ENCODE peak calls at places on chromosomes 11 and 22, in eight cellular contexts. H is ovary, P is stomach, D is lower lobe of right lung, W is keratinocyte, L is mucosa of descending colon, U is left ventricle myocardium inferior, T is GM12864. R is an unnamed sample.

GRCh38 chr11:132349806-132350733 is 979.7 kb downstream of the NTM start:
- DNase-seq in H (no peak), P (no peak), D (no peak), W (no peak), L (no peak), U (no peak), T (no peak), R (peak)

GRCh38 chr22:39092111-39092867 is 4.8 kb upstream of the APOBEC3H start:
- DNase-seq in H (no peak), P (no peak), D (peak), W (no peak), L (no peak), U (no peak), T (no peak), R (no peak)

GRCh38 chr11:61598886-61599868 is 18.3 kb upstream of the SYT7 start:
- DNase-seq in H (no peak), P (no peak), D (no peak), W (no peak), L (no peak), U (peak), T (no peak), R (peak)

GRCh38 chr11:112412383-112412782 is 151.7 kb upstream of the PLET1 start:
- DNase-seq in H (no peak), P (no peak), D (no peak), W (no peak), L (no peak), U (no peak), T (no peak), R (no peak)

GRCh38 chr11:122910775-122911174 is 28.2 kb downstream of the JHY start:
- DNase-seq in H (no peak), P (no peak), D (no peak), W (no peak), L (no peak), U (no peak), T (no peak), R (peak)

GRCh38 chr22:46681010-46681409 is 57.0 kb downstream of the CERK start:
- DNase-seq in H (no peak), P (no peak), D (no peak), W (no peak), L (no peak), U (no peak), T (no peak), R (no peak)

GRCh38 chr11:71563401-71563800 is 2.0 kb upstream of the KRTAP5-10 start:
- DNase-seq in H (no peak), P (no peak), D (no peak), W (no peak), L (peak), U (no peak), T (no peak), R (peak)

GRCh38 chr11:83819936-83820549 is 533.9 kb upstream of the CCDC90B start:
- DNase-seq in H (no peak), P (no peak), D (no peak), W (no peak), L (peak), U (no peak), T (no peak), R (peak)

GRCh38 chr11:133950874-133951483 is 5.8 kb downstream of the IGSF9B start:
- DNase-seq in H (no peak), P (no peak), D (no peak), W (no peak), L (no peak), U (peak), T (no peak), R (no peak)

GRCh38 chr11:116519499-116519898 is 253.3 kb downstream of the BUD13 start:
- DNase-seq in H (no peak), P (peak), D (no peak), W (no peak), L (no peak), U (no peak), T (peak), R (no peak)

GRCh38 chr11:126063510-126063858 is 818 bp upstream of the CDON start:
- DNase-seq in H (no peak), P (no peak), D (no peak), W (no peak), L (no peak), U (no peak), T (no peak), R (no peak)

GRCh38 chr22:24894220-24894975 is 52.1 kb downstream of the LHFPL7 start:
- DNase-seq in H (peak), P (peak), D (peak), W (peak), L (peak), U (peak), T (no peak), R (peak)

GRCh38 chr11:60251485-60252207 is 8.7 kb upstream of the MS4A4E start:
- DNase-seq in H (no peak), P (no peak), D (no peak), W (no peak), L (no peak), U (no peak), T (no peak), R (no peak)

GRCh38 chr11:13216019-13217006 is 61.3 kb upstream of the BMAL1 start:
- DNase-seq in H (no peak), P (no peak), D (no peak), W (no peak), L (no peak), U (no peak), T (no peak), R (peak)

GRCh38 chr11:35387341-35387982 is 31.9 kb downstream of the SLC1A2 start:
- DNase-seq in H (no peak), P (no peak), D (no peak), W (no peak), L (no peak), U (no peak), T (no peak), R (peak)

GRCh38 chr22:32723632-32724031 is 77.9 kb upstream of the TIMP3 start:
- DNase-seq in H (no peak), P (peak), D (peak), W (peak), L (peak), U (peak), T (peak), R (peak)

GRCh38 chr11:29260939-29261705 is 755.7 kb downstream of the KCNA4 start:
- DNase-seq in H (no peak), P (no peak), D (no peak), W (no peak), L (no peak), U (no peak), T (no peak), R (peak)

GRCh38 chr11:8871283-8871775 is 39.7 kb upstream of the AKIP1 start:
- DNase-seq in H (peak), P (peak), D (peak), W (no peak), L (peak), U (peak), T (no peak), R (peak)

GRCh38 chr11:27309064-27309463 is 54.0 kb downstream of the CCDC34 start:
- DNase-seq in H (no peak), P (no peak), D (no peak), W (no peak), L (no peak), U (no peak), T (no peak), R (peak)

GRCh38 chr11:27307232-27307631 is 55.8 kb downstream of the CCDC34 start:
- DNase-seq in H (no peak), P (no peak), D (no peak), W (no peak), L (no peak), U (no peak), T (no peak), R (no peak)

GRCh38 chr11:27304514-27304913 is 58.5 kb downstream of the CCDC34 start:
- DNase-seq in H (no peak), P (no peak), D (no peak), W (no peak), L (no peak), U (no peak), T (no peak), R (no peak)

GRCh38 chr11:27303903-27304302 is 59.1 kb downstream of the CCDC34 start:
- DNase-seq in H (no peak), P (no peak), D (no peak), W (no peak), L (no peak), U (no peak), T (no peak), R (no peak)

GRCh38 chr11:27305751-27306150 is 57.3 kb downstream of the CCDC34 start:
- DNase-seq in H (no peak), P (no peak), D (no peak), W (no peak), L (no peak), U (no peak), T (no peak), R (no peak)
- TF ChIP-seq CTCF in H (no peak), P (no peak), D (no peak), W (no peak), L (no peak), U (no peak), T (no peak), R (no peak)

GRCh38 chr11:45436118-45436517 is 150.0 kb upstream of the SYT13 start:
- DNase-seq in H (no peak), P (no peak), D (no peak), W (no peak), L (no peak), U (no peak), T (no peak), R (no peak)
- H3K4me3 ChIP-seq in H (no peak), P (no peak), D (no peak), W (no peak), L (no peak), U (no peak), T (no peak), R (no peak)

DNA sequence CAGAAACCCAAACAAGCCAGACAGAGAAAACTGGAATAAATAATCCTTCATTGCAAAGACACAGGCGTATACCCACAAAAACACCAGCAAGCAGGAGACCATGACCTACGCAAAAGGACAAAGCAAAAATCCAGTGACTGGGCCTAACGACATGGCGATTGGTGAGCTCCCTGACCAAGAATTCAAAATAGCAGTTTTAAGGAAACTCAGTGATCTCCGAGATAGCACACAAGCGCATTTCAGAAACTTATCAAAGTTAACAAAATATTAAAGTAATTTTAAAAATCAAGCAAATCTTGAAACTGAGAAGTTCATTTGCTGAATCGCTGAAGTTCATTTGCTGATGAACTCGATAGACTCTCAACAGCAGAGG is 27.6 kb downstream of the DBX1 start:
- DNase-seq in H (no peak), P (no peak), D (no peak), W (no peak), L (no peak), U (no peak), T (no peak), R (no peak)
- TF ChIP-seq CTCF in H (no peak), P (no peak), D (no peak), W (no peak), L (no peak), U (peak), T (no peak), R (peak)

DNA sequence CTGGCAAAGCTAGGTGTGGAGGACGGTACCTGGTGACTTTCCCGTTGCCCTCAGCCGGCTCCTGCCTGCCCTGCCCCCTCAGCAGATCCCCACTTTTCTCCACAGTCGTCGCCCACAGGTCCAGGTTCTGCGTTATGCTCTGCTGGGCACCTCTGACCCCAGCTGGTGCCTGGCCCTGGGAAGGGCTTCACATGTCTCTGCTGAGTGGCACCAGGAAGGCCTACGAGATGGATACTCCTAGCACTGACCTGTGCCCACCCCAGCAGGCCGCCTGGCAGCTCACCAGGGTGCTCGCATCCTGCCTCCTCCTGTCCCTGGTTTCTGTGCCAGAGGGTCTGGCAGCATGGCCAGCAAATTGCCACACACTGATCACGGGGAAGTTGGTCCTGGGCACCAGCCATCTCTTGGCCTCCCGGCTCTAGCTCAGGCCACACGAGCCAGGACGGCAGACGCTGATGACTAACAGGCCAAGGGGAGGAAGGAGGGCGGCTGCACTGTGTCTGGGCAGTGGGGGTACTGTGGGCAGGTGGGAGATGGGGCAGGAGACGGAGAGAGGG is 13.8 kb downstream of the CARS1 start:
- DNase-seq in H (no peak), P (peak), D (no peak), W (no peak), L (no peak), U (peak), T (no peak), R (peak)
- H3K4me3 ChIP-seq in H (no peak), P (no peak), D (no peak), W (no peak), L (no peak), U (no peak), T (no peak), R (no peak)

GRCh38 chr11:128749986-128750385 is 56.1 kb downstream of the FLI1 start:
- DNase-seq in H (no peak), P (no peak), D (no peak), W (no peak), L (no peak), U (no peak), T (no peak), R (no peak)

GRCh38 chr11:128741511-128741910 is 47.6 kb downstream of the FLI1 start:
- DNase-seq in H (no peak), P (no peak), D (no peak), W (no peak), L (no peak), U (no peak), T (no peak), R (no peak)

GRCh38 chr11:128741928-128742327 is 48.1 kb downstream of the FLI1 start:
- DNase-seq in H (no peak), P (no peak), D (no peak), W (no peak), L (no peak), U (no peak), T (no peak), R (no peak)

GRCh38 chr11:128747728-128748148 is 53.9 kb downstream of the FLI1 start:
- DNase-seq in H (no peak), P (no peak), D (no peak), W (no peak), L (no peak), U (no peak), T (no peak), R (no peak)

GRCh38 chr11:128745296-128746183 is 51.7 kb downstream of the FLI1 start:
- DNase-seq in H (no peak), P (no peak), D (no peak), W (no peak), L (no peak), U (no peak), T (no peak), R (peak)
- TF ChIP-seq CTCF in H (no peak), P (no peak), D (no peak), W (no peak), L (no peak), U (no peak), T (no peak), R (peak)

R was measured in fibroblast of the aortic adventitia.